ENCODE peak calls at places on chromosomes 12 and 14, in five cellular contexts. One of them, this sample, is unnamed.

GRCh38 chr14:77707355-77707723 is 484 bp downstream of the ALKBH1 start:
- DNase-seq in testis: peak; percentile 56
- DNase-seq in colonic mucosa: peak; percentile 55
- DNase-seq in astrocyte of the spinal cord: peak; percentile 43
- DNase-seq in astrocyte of the cerebellum: peak; percentile 11
- DNase-seq in this sample: peak; percentile 16

GRCh38 chr14:80211143-80212024 is at the start of gene DIO2:
- DNase-seq in testis: peak; percentile 42
- DNase-seq in colonic mucosa: no peak
- DNase-seq in astrocyte of the spinal cord: no peak
- DNase-seq in astrocyte of the cerebellum: no peak
- DNase-seq in this sample: no peak

GRCh38 chr12:80261403-80261802 is 162.1 kb downstream of the OTOGL start:
- DNase-seq in testis: no peak
- DNase-seq in colonic mucosa: no peak
- DNase-seq in astrocyte of the spinal cord: no peak
- DNase-seq in astrocyte of the cerebellum: no peak
- DNase-seq in this sample: no peak

GRCh38 chr14:24068711-24069410 is 2.5 kb upstream of the CPNE6 start:
- DNase-seq in testis: no peak
- DNase-seq in colonic mucosa: no peak
- DNase-seq in astrocyte of the spinal cord: no peak
- DNase-seq in astrocyte of the cerebellum: no peak
- DNase-seq in this sample: no peak

GRCh38 chr12:71873821-71874220 is 34.3 kb downstream of the TBC1D15 start:
- DNase-seq in testis: no peak
- DNase-seq in colonic mucosa: no peak
- DNase-seq in astrocyte of the spinal cord: no peak
- DNase-seq in astrocyte of the cerebellum: no peak
- DNase-seq in this sample: no peak

GRCh38 chr14:67650694-67651093 is 23.7 kb downstream of the VTI1B start:
- DNase-seq in testis: no peak
- DNase-seq in colonic mucosa: no peak
- DNase-seq in astrocyte of the spinal cord: no peak
- DNase-seq in astrocyte of the cerebellum: no peak
- DNase-seq in this sample: peak; percentile 49

GRCh38 chr12:79691299-79692248 is 810 bp upstream of the PAWR start:
- DNase-seq in testis: peak; percentile 44
- DNase-seq in colonic mucosa: peak; percentile 35
- DNase-seq in astrocyte of the spinal cord: peak; percentile 93
- DNase-seq in astrocyte of the cerebellum: peak; percentile 66
- DNase-seq in this sample: peak; percentile 70

GRCh38 chr14:51776102-51776894 is 84.1 kb upstream of the GNG2 start:
- DNase-seq in testis: peak; percentile 80
- DNase-seq in colonic mucosa: peak; percentile 27
- DNase-seq in astrocyte of the spinal cord: peak; percentile 69
- DNase-seq in astrocyte of the cerebellum: peak; percentile 58
- DNase-seq in this sample: peak; percentile 31

GRCh38 chr14:76267322-76268012 is 108.5 kb upstream of the ESRRB start:
- DNase-seq in testis: peak; percentile 86
- DNase-seq in colonic mucosa: peak; percentile 60
- DNase-seq in astrocyte of the spinal cord: peak; percentile 39
- DNase-seq in astrocyte of the cerebellum: peak; percentile 3
- DNase-seq in this sample: no peak

GRCh38 chr12:9134981-9135628 is 19.4 kb upstream of the A2M start:
- DNase-seq in testis: peak; percentile 24
- DNase-seq in colonic mucosa: no peak
- DNase-seq in astrocyte of the spinal cord: no peak
- DNase-seq in astrocyte of the cerebellum: no peak
- DNase-seq in this sample: no peak

GRCh38 chr12:4833511-4833910 is 76.2 kb upstream of the KCNA1 start:
- DNase-seq in testis: no peak
- DNase-seq in colonic mucosa: no peak
- DNase-seq in astrocyte of the spinal cord: no peak
- DNase-seq in astrocyte of the cerebellum: no peak
- DNase-seq in this sample: no peak

GRCh38 chr12:99686142-99686541 is 38.6 kb downstream of the GARIN6 start:
- DNase-seq in testis: no peak
- DNase-seq in colonic mucosa: no peak
- DNase-seq in astrocyte of the spinal cord: no peak
- DNase-seq in astrocyte of the cerebellum: no peak
- DNase-seq in this sample: no peak

GRCh38 chr14:70123796-70124195 is 65.0 kb downstream of the SLC8A3 start:
- DNase-seq in testis: no peak
- DNase-seq in colonic mucosa: no peak
- DNase-seq in astrocyte of the spinal cord: no peak
- DNase-seq in astrocyte of the cerebellum: no peak
- DNase-seq in this sample: no peak

GRCh38 chr14:94124582-94125377 is 4.6 kb downstream of the IFI27L2 start:
- DNase-seq in testis: peak; percentile 9
- DNase-seq in colonic mucosa: peak; percentile 13
- DNase-seq in astrocyte of the spinal cord: no peak
- DNase-seq in astrocyte of the cerebellum: no peak
- DNase-seq in this sample: no peak

DNA sequence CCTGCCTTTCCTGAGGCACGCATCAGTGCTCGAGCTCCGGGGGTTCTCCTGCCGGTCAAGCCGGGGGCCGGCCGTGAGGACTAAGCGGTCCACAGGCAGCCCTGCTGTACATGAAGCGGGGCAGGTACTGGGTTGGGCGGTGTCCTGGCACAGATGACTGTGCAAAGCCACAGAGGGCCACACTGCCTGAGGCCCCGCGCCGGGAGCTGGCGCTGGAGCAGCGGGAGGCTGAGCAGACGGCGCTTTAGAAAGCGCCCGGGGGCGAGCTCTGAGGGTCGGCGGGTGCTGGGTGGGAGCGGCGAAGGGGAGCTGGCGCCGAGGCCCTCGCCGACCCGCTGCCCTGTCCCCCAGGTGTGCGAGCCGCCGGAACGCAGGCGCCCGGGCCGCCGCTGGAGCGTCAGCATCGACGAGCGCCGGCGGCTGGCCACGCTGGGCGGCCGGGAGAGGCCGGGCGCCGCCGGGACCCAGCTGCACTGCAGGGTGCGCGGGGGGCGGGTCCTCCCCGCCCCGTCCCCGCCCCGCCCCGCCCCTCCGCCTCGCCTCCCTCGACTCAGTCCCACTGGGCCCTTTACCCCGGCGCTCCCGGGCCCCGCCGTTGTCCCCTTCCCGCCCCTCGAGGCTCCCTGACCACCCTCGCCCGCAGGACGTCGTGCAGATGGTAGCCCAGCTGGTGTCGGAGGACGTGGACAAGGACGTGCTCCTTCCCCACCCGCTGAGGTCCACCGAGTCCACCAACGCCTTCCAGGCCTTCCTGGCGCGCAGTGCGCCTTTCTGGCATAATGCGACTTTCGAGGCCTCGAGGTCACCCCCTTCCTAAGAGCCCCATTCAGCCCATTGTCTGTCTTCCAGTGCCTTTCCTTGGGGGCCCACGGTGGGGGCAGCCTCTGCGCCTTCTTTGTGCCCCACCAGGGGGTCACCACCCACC is 8.3 kb upstream of the MTA1 start:
- DNase-seq in testis: no peak
- DNase-seq in colonic mucosa: no peak
- DNase-seq in astrocyte of the spinal cord: peak; percentile 22
- DNase-seq in astrocyte of the cerebellum: no peak
- DNase-seq in this sample: no peak
- H3K4me3 ChIP-seq in testis: peak overlapping the region; percentile 18
- H3K4me3 ChIP-seq in colonic mucosa: peak overlapping the region; percentile 19
- H3K4me3 ChIP-seq in astrocyte of the spinal cord: peak overlapping the region; percentile 18
- H3K4me3 ChIP-seq in astrocyte of the cerebellum: peak overlapping the region; percentile 23
- H3K4me3 ChIP-seq in this sample: peak overlapping the region; percentile 43

GRCh38 chr14:102835959-102836358 is 58.7 kb downstream of the TRAF3 start:
- DNase-seq in testis: no peak
- DNase-seq in colonic mucosa: no peak
- DNase-seq in astrocyte of the spinal cord: no peak
- DNase-seq in astrocyte of the cerebellum: no peak
- DNase-seq in this sample: no peak

GRCh38 chr14:102830474-102831045 is 53.3 kb downstream of the TRAF3 start:
- DNase-seq in testis: no peak
- DNase-seq in colonic mucosa: no peak
- DNase-seq in astrocyte of the spinal cord: no peak
- DNase-seq in astrocyte of the cerebellum: no peak
- DNase-seq in this sample: no peak

GRCh38 chr14:102831163-102831804 is 54.0 kb downstream of the TRAF3 start:
- DNase-seq in testis: no peak
- DNase-seq in colonic mucosa: no peak
- DNase-seq in astrocyte of the spinal cord: no peak
- DNase-seq in astrocyte of the cerebellum: no peak
- DNase-seq in this sample: no peak

GRCh38 chr14:102833991-102834390 is 56.7 kb downstream of the TRAF3 start:
- DNase-seq in testis: no peak
- DNase-seq in colonic mucosa: no peak
- DNase-seq in astrocyte of the spinal cord: no peak
- DNase-seq in astrocyte of the cerebellum: no peak
- DNase-seq in this sample: no peak

GRCh38 chr14:102833341-102833740 is 56.1 kb downstream of the TRAF3 start:
- DNase-seq in testis: no peak
- DNase-seq in colonic mucosa: no peak
- DNase-seq in astrocyte of the spinal cord: no peak
- DNase-seq in astrocyte of the cerebellum: no peak
- DNase-seq in this sample: no peak
- H3K4me3 ChIP-seq in testis: no peak overlapping the region
- H3K4me3 ChIP-seq in colonic mucosa: no peak overlapping the region
- H3K4me3 ChIP-seq in astrocyte of the spinal cord: no peak overlapping the region
- H3K4me3 ChIP-seq in astrocyte of the cerebellum: no peak overlapping the region
- H3K4me3 ChIP-seq in this sample: no peak overlapping the region

GRCh38 chr12:11166300-11166699 is 4.7 kb upstream of the SMIM10L1 start:
- DNase-seq in testis: no peak
- DNase-seq in colonic mucosa: no peak
- DNase-seq in astrocyte of the spinal cord: no peak
- DNase-seq in astrocyte of the cerebellum: no peak
- DNase-seq in this sample: no peak

GRCh38 chr12:11174022-11174421 is 3.0 kb downstream of the SMIM10L1 start:
- DNase-seq in testis: no peak
- DNase-seq in colonic mucosa: no peak
- DNase-seq in astrocyte of the spinal cord: peak; percentile 32
- DNase-seq in astrocyte of the cerebellum: no peak
- DNase-seq in this sample: peak; percentile 38

GRCh38 chr12:11171145-11171952 is at the start of gene SMIM10L1:
- DNase-seq in testis: peak; percentile 95
- DNase-seq in colonic mucosa: peak; percentile 92
- DNase-seq in astrocyte of the spinal cord: peak; percentile 97
- DNase-seq in astrocyte of the cerebellum: peak; percentile 90
- DNase-seq in this sample: peak; percentile 91

GRCh38 chr12:11170810-11171144 is 217 bp upstream of the SMIM10L1 start:
- DNase-seq in testis: no peak
- DNase-seq in colonic mucosa: no peak
- DNase-seq in astrocyte of the spinal cord: no peak
- DNase-seq in astrocyte of the cerebellum: no peak
- DNase-seq in this sample: no peak

GRCh38 chr12:11171953-11172675 is 1.1 kb downstream of the SMIM10L1 start:
- DNase-seq in testis: no peak
- DNase-seq in colonic mucosa: no peak
- DNase-seq in astrocyte of the spinal cord: no peak
- DNase-seq in astrocyte of the cerebellum: peak; percentile 2
- DNase-seq in this sample: no peak
- H3K4me3 ChIP-seq in testis: peak overlapping the region; percentile 96
- H3K4me3 ChIP-seq in colonic mucosa: peak overlapping the region; percentile 96
- H3K4me3 ChIP-seq in astrocyte of the spinal cord: peak overlapping the region; percentile 61
- H3K4me3 ChIP-seq in astrocyte of the cerebellum: peak overlapping the region; percentile 58
- H3K4me3 ChIP-seq in this sample: peak overlapping the region; percentile 69

DNA sequence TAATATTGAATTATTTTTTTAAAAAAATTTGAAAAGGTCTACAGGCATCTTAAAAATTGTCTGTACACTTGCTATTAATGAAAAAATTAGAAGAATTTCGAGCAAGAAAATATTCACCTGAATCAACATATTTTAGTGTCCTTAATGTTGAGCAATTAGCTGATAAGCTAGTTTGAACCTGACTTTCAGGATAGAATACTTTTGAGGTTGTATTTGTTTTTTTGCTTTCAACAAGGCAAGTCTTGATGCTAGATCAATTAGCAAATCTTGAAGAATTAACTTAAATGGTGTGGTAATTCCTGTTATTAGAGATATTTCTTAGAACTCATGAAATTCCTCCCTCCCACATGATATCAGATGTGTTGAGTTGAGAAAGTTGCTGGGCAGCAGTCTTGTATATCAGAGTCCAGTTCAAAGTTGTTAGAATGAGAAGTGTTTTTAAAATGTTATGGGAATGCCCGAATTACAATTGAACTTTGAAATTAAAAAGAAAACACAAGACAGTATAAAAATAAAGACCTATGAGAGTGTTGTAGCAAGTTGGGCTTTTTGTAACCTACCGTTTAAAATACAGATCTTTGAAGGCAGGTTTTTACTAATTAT is 119.2 kb downstream of the TRMT5 start:
- DNase-seq in testis: no peak
- DNase-seq in colonic mucosa: no peak
- DNase-seq in astrocyte of the spinal cord: no peak
- DNase-seq in astrocyte of the cerebellum: no peak
- DNase-seq in this sample: no peak
- H3K4me3 ChIP-seq in testis: no peak overlapping the region
- H3K4me3 ChIP-seq in colonic mucosa: no peak overlapping the region
- H3K4me3 ChIP-seq in astrocyte of the spinal cord: no peak overlapping the region
- H3K4me3 ChIP-seq in astrocyte of the cerebellum: no peak overlapping the region
- H3K4me3 ChIP-seq in this sample: no peak overlapping the region

GRCh38 chr14:55131782-55132181 is 2.7 kb downstream of the LGALS3 start:
- DNase-seq in testis: no peak
- DNase-seq in colonic mucosa: peak; percentile 54
- DNase-seq in astrocyte of the spinal cord: no peak
- DNase-seq in astrocyte of the cerebellum: no peak
- DNase-seq in this sample: no peak
- H3K4me3 ChIP-seq in testis: no peak overlapping the region
- H3K4me3 ChIP-seq in colonic mucosa: peak overlapping the region; percentile 60
- H3K4me3 ChIP-seq in astrocyte of the spinal cord: no peak overlapping the region
- H3K4me3 ChIP-seq in astrocyte of the cerebellum: no peak overlapping the region
- H3K4me3 ChIP-seq in this sample: peak overlapping the region; percentile 86

This sample was measured in skeletal muscle cell.